ENCODE peak calls at places on chromosomes 2 and 18, in six cellular contexts. W is CD8-positive, alpha-beta T cell; O is A549; D is heart right ventricle; X is GM13976; H is astrocyte. J is an unnamed sample.

GRCh38 chr2:38261569-38262513 is 115.2 kb downstream of the ATL2 start:
- DNase-seq in O (no peak), W (no peak), H (no peak), X (peak; percentile 45), D (no peak), J (no peak)

GRCh38 chr2:85248741-85249524 is 78.9 kb downstream of the TGOLN2 start:
- DNase-seq in O (peak; percentile 57), D (peak; percentile 47), H (peak; percentile 96), X (no peak), W (no peak), J (peak; percentile 79)

GRCh38 chr18:78838183-78838582 is 141.4 kb upstream of the SALL3 start:
- DNase-seq in W (no peak), O (no peak), X (no peak), H (no peak), D (no peak), J (no peak)

GRCh38 chr2:103773884-103774283 is 1012.1 kb downstream of the TMEM182 start:
- DNase-seq in W (no peak), D (no peak), H (peak; percentile 62), X (no peak), O (no peak), J (no peak)

GRCh38 chr2:30686000-30686399 is 121.2 kb downstream of the CAPN13 start:
- DNase-seq in O (peak; percentile 55), D (no peak), X (no peak), W (no peak), H (no peak), J (no peak)

GRCh38 chr2:236088368-236089057 is 79.7 kb downstream of the GBX2 start:
- DNase-seq in D (no peak), H (no peak), O (peak; percentile 76), X (no peak), W (no peak), J (no peak)

GRCh38 chr2:111111101-111111755 is 9.5 kb upstream of the BCL2L11 start:
- DNase-seq in X (no peak), O (no peak), D (no peak), H (no peak), W (no peak), J (peak; percentile 62)

GRCh38 chr2:96264656-96265348 is 995 bp downstream of the TMEM127 start:
- DNase-seq in H (peak; percentile 14), X (peak; percentile 67), D (peak; percentile 36), O (no peak), W (peak; percentile 49), J (no peak)

GRCh38 chr2:27583390-27583915 is 611 bp downstream of the ZNF512 start:
- DNase-seq in W (no peak), O (no peak), X (no peak), D (no peak), H (no peak), J (no peak)

GRCh38 chr18:40413160-40413559 is 1541.9 kb upstream of the PIK3C3 start:
- DNase-seq in D (no peak), W (no peak), X (no peak), H (peak; percentile 14), O (peak; percentile 0), J (no peak)

GRCh38 chr18:33440011-33440383 is 524 bp downstream of the CCDC178 start:
- DNase-seq in W (no peak), H (peak; percentile 64), O (peak; percentile 48), X (peak; percentile 40), D (peak; percentile 8), J (peak; percentile 1)

GRCh38 chr18:66949419-66949818 is 345.5 kb upstream of the CDH19 start:
- DNase-seq in H (no peak), O (no peak), D (no peak), W (no peak), X (no peak), J (no peak)

GRCh38 chr18:45250479-45250878 is 364.8 kb upstream of the SLC14A2 start:
- DNase-seq in H (no peak), O (no peak), W (no peak), D (no peak), X (no peak), J (no peak)

GRCh38 chr2:47065771-47066380 is 89.2 kb downstream of the STPG4 start:
- DNase-seq in H (peak; percentile 87), O (no peak), W (no peak), X (no peak), D (no peak), J (peak; percentile 37)

GRCh38 chr2:122300758-122301157 is 545.3 kb downstream of the TSN start:
- DNase-seq in O (peak; percentile 4), D (no peak), W (no peak), H (no peak), X (no peak), J (peak; percentile 6)

GRCh38 chr18:10367846-10368245 is 86.6 kb upstream of the APCDD1 start:
- DNase-seq in O (no peak), H (no peak), D (no peak), W (no peak), X (no peak), J (no peak)

GRCh38 chr2:15614545-15615309 is 23.1 kb downstream of the DDX1 start:
- DNase-seq in H (no peak), W (no peak), X (no peak), O (no peak), D (no peak), J (no peak)

GRCh38 chr2:240925576-240926515 is 19.7 kb downstream of the CROCC2 start:
- DNase-seq in H (no peak), W (no peak), X (no peak), O (no peak), D (peak; percentile 3), J (no peak)

DNA sequence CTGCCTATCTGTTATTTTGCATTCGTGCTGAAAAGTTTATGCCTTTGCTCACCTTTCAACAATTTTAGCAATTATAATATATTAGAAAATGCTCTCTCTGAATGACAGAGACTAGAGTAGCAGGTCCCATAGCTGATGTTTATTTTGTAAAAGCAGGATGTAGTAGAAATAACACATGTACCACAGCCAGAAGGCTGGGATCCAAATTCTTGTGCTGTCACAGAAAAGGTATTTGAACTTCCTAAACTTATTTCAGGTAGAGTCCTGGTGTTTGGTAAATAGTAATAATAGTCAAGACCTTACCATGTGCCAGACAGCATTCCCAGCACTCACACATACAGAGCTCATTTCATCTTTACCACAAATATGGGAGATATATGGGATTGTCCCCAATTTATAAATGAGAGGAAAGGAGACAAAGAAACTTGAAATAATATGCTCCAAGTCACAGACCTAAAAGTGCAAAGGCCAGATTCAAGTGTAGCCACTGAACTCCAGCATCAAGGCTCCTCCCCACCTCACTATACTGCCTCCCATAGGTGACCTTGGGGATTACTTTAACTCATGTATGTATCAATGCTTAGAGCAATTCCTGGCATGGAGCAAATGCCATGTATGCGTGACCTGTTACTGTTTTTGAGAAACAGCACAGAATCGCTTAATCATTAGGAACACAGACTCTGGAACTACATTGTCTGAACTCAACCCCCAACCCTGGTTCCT is 284.7 kb upstream of the RAB12 start:
- DNase-seq in H (no peak), W (no peak), O (no peak), D (no peak), X (no peak), J (no peak)
- TF ChIP-seq CTCF in H (no peak), W (no peak), O (no peak), D (no peak), X (no peak), J (no peak)

DNA sequence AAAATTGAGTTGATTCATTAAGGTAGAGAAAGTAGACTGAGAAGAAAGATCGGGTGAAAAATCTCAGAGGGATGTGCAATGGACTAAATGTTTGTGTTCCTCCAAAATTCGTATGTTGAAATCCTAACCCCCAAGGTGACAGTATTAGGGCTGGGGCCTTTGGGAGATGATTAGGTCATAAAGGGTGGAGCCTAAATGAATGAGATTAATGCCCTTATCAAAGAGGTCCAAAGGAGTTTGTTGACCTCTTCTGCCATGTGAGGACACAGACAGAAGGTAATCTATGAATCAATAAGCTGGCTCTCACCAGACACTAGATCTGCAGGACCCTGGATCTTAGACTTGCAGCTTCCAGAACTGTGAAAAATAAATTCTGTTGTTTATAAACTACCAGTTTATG is 2.7 kb upstream of the NMI start:
- DNase-seq in O (no peak), D (no peak), H (no peak), X (no peak), W (no peak), J (no peak)
- TF ChIP-seq CTCF in O (no peak), D (no peak), H (no peak), X (no peak), W (no peak), J (no peak)

GRCh38 chr2:207141381-207141780 is 24.4 kb downstream of the KLF7 start:
- DNase-seq in O (no peak), X (no peak), D (no peak), H (no peak), W (no peak), J (no peak)

GRCh38 chr2:207144191-207144795 is 21.5 kb downstream of the KLF7 start:
- DNase-seq in W (no peak), H (no peak), D (no peak), X (no peak), O (no peak), J (no peak)

GRCh38 chr2:207143131-207143473 is 22.6 kb downstream of the KLF7 start:
- DNase-seq in H (no peak), W (no peak), D (no peak), O (no peak), X (no peak), J (no peak)

GRCh38 chr2:207143474-207144190 is 22.1 kb downstream of the KLF7 start:
- DNase-seq in X (no peak), W (peak; percentile 66), O (no peak), D (peak; percentile 80), H (peak; percentile 70), J (no peak)

DNA sequence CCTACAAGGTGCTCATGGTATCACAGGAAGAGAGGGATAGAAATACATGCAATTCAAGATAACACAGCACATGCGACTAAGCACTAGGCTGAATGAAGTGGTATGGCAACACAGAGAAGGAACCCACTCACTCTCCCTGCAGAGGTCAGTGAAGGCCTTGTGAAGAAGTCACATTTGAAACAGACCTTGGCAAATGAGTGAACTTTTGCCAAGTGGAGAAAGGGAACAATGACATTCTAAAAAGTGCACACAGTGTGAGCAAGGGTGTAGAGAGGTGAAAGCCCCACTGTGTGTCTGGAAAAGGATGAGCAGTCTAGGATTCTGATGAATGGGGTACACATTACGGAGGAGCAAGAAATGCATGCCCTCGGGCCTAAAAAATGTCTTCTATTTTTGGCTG is 23.3 kb downstream of the KLF7 start:
- DNase-seq in W (no peak), D (peak; percentile 47), H (no peak), O (peak; percentile 35), X (no peak), J (no peak)
- TF ChIP-seq CTCF in W (no peak), D (peak; percentile 51), H (no peak), O (no peak), X (peak; percentile 3), J (no peak)

DNA sequence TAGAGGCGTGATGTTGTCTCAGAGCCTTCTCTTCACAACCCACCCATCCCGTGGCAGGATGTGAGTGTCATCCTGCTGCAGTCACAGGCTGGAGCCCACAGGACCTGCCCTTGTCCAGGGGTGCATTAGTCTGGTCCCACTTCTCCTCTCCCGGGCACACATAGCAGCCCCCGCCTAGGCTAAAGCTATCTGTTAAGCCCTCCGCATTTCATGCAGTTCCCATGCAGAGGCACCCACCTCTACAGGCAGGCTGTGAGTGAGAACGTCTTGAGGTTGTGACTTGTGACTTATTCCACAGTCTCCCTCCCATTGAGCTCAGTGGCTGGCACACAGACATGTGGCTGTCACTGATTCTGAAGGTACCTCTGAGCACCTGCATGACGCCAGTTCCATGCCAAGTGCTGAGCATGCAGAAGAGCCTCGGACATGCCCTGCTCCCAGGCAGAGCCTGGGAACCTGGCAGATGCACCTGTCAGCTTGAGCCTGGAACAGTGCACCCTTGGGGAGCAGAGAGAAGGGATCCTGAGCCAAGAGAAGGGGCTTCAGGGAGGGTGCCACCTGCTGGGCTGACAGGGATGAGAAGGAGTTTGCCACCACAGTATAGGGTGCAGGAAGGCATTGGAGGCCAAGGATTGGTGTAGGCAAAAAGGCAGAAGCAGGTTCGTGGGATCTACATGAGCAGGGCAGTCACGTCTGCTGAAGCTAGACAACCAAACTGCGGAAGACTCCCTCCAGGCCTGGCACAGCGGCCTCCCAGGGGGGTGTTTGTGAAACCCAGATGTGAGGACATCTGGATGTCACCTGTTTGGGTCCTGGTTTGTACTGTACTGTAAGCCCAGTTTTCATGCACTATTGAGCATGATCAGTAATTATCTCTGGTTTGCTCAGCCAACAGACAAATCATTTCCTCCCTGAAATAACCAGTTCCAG is 213.6 kb downstream of the GLI2 start:
- DNase-seq in D (no peak), O (peak; percentile 53), W (no peak), H (no peak), X (no peak), J (no peak)
- TF ChIP-seq CTCF in D (peak; percentile 37), O (peak; percentile 55), W (no peak), H (peak; percentile 14), X (no peak), J (peak; percentile 54)

J was measured in mammary epithelial cell.